ENCODE peak calls at places on chromosomes 5 and 9, in four cellular contexts. R, J, Y and B are unnamed samples. For H3K36me3 and H3K9me3, the result is how much of the 10 kb centered on the place peaks cover.

GRCh38 chr5:56048124-56048523 is 53.4 kb upstream of the IL6ST start:
- DNase-seq in R (no peak), J (no peak), Y (no peak), B (no peak)

GRCh38 chr9:89755835-89756234 is 151.0 kb downstream of the GADD45G start:
- DNase-seq in R (peak), J (no peak), Y (no peak), B (no peak)

GRCh38 chr5:57983426-57983825 is 476.5 kb downstream of the PLK2 start:
- DNase-seq in R (no peak), J (no peak), Y (no peak), B (no peak)

GRCh38 chr9:114308361-114308950 is 14.4 kb upstream of the ORM1 start:
- DNase-seq in R (no peak), J (no peak), Y (no peak), B (no peak)

GRCh38 chr5:169244812-169245211 is 56.1 kb downstream of the SLIT3 start:
- DNase-seq in R (no peak), J (no peak), Y (no peak), B (no peak)

GRCh38 chr5:56649569-56649968 is 165.8 kb upstream of the MAP3K1 start:
- DNase-seq in R (no peak), J (no peak), Y (no peak), B (peak)

GRCh38 chr9:113579270-113580040 is 115.9 kb downstream of the RGS3 start:
- DNase-seq in R (no peak), J (no peak), Y (peak), B (no peak)

GRCh38 chr9:124696101-124696500 is 75.0 kb downstream of the NR6A1 start:
- DNase-seq in R (peak), J (peak), Y (no peak), B (no peak)

GRCh38 chr5:179793470-179794139 is at the start of gene LTC4S:
- DNase-seq in R (peak), J (no peak), Y (no peak), B (no peak)

GRCh38 chr5:168162464-168162863 is 129.0 kb upstream of the WWC1 start:
- DNase-seq in R (no peak), J (peak), Y (no peak), B (no peak)

GRCh38 chr5:113246371-113246870 is 188.4 kb downstream of the TSSK1B start:
- DNase-seq in R (peak), J (no peak), Y (no peak), B (no peak)

GRCh38 chr5:113748403-113748802 is 234.9 kb downstream of the YTHDC2 start:
- DNase-seq in R (no peak), J (no peak), Y (no peak), B (no peak)

GRCh38 chr5:138241688-138242547 is 28.8 kb upstream of the CDC23 start:
- DNase-seq in R (peak), J (peak), Y (no peak), B (no peak)

GRCh38 chr9:92990461-92990860 is 43.1 kb downstream of the FGD3 start:
- DNase-seq in R (no peak), J (no peak), Y (no peak), B (no peak)

GRCh38 chr9:116369706-116370105 is 216.1 kb downstream of the PAPPA start:
- DNase-seq in R (no peak), J (no peak), Y (no peak), B (no peak)

GRCh38 chr5:155906046-155906445 is 420.9 kb upstream of the SGCD start:
- DNase-seq in R (no peak), J (no peak), Y (no peak), B (no peak)

GRCh38 chr5:169142264-169142970 is 158.5 kb downstream of the SLIT3 start:
- DNase-seq in R (peak), J (no peak), Y (no peak), B (no peak)

GRCh38 chr9:132575005-132575609 is 7.3 kb upstream of the BARHL1 start:
- DNase-seq in R (peak), J (peak), Y (peak), B (no peak)

GRCh38 chr9:113738898-113739604 is 137.1 kb upstream of the ZNF618 start:
- DNase-seq in R (no peak), J (peak), Y (no peak), B (no peak)

GRCh38 chr5:17004441-17005086 is 68.5 kb upstream of the MYO10 start:
- DNase-seq in R (peak), J (no peak), Y (no peak), B (no peak)

GRCh38 chr5:157597277-157597676 is 21.7 kb upstream of the ADAM19 start:
- DNase-seq in R (no peak), J (no peak), Y (peak), B (no peak)

GRCh38 chr5:172280937-172281336 is 2.6 kb downstream of the UBTD2 start:
- DNase-seq in R (peak), J (no peak), Y (no peak), B (no peak)

GRCh38 chr5:125180222-125180621 is 433.8 kb upstream of the ZNF608 start:
- DNase-seq in R (no peak), J (no peak), Y (no peak), B (no peak)

GRCh38 chr5:176466245-176466871 is 18.2 kb downstream of the FAF2 start:
- DNase-seq in R (peak), J (no peak), Y (no peak), B (no peak)

GRCh38 chr5:56175465-56175864 is 57.7 kb downstream of the ANKRD55 start:
- DNase-seq in R (peak), J (peak), Y (no peak), B (no peak)

GRCh38 chr5:102845041-102845440 is 89.9 kb downstream of the PAM start:
- DNase-seq in R (no peak), J (no peak), Y (no peak), B (no peak)

GRCh38 chr5:135008556-135008955 is 25.5 kb downstream of the PITX1 start:
- DNase-seq in R (no peak), J (no peak), Y (no peak), B (no peak)

GRCh38 chr5:132449060-132449459 is 41.5 kb downstream of the IRF1 start:
- DNase-seq in R (no peak), J (no peak), Y (no peak), B (no peak)

GRCh38 chr5:150488519-150489357 is 19.2 kb upstream of the NDST1 start:
- DNase-seq in R (peak), J (no peak), Y (no peak), B (no peak)

GRCh38 chr9:86983260-86984255 is 36.3 kb upstream of the GAS1 start:
- DNase-seq in R (peak), J (no peak), Y (no peak), B (no peak)

GRCh38 chr9:134518004-134518606 is 123.5 kb upstream of the COL5A1 start:
- DNase-seq in R (no peak), J (no peak), Y (no peak), B (no peak)

GRCh38 chr9:34458013-34458966 is at the start of the genes DNAI1 and FAM219A:
- DNase-seq in R (peak), J (peak), Y (peak), B (peak)

GRCh38 chr5:122697171-122697570 is 77.7 kb upstream of the SNX2 start:
- DNase-seq in R (no peak), J (no peak), Y (no peak), B (no peak)

GRCh38 chr9:121559183-121559582 is 59.5 kb upstream of the GGTA1 start:
- DNase-seq in R (peak), J (no peak), Y (no peak), B (no peak)

GRCh38 chr9:131776473-131776872 is 36.6 kb upstream of the RAPGEF1 start:
- DNase-seq in R (peak), J (peak), Y (peak), B (no peak)

GRCh38 chr5:36875789-36876388 is 680 bp upstream of the NIPBL start:
- DNase-seq in R (peak), J (peak), Y (peak), B (no peak)

GRCh38 chr5:104297076-104297475 is 734.5 kb upstream of the NUDT12 start:
- DNase-seq in R (peak), J (no peak), Y (no peak), B (no peak)

GRCh38 chr5:81188962-81189361 is 44.2 kb upstream of the CKMT2 start:
- DNase-seq in R (no peak), J (no peak), Y (no peak), B (no peak)

DNA sequence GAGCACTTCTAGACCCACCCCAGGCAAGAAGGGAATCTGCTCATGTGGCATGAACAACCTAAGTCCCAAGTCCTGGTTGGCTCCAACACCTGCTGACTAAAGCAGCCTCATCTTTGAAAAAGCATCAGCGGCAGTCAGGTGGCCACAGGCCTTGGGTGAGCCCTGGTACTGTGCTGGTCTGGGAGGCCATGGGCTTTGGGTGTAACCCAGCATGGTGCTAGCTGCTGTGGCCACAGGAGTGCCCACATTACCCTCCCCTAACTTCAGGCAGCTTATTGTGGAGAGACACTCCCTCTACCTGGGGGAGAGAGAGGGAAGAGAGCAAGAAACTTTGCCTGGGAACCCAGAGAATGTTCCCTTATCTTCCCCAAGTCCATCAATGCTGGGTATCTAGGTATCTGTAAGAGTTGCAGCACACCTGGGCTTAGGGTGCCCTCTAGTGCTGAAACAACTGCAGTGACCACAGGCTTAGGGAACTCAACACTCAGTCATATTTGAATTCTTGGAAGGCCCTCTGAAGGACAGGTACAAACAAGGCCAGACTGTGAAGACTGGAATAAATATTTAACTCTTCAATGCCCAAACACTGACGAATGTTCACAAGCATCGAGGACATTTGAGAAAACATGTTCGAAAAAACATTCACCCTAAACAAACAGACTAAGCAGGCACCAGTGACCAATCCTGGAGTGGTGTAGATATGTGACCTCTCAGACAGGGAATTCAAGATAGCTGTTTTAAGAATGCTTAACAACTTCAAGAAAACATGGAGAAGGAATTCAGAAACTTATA is 69.9 kb upstream of the OR2K2 start:
- DNase-seq in R (no peak), J (peak), Y (peak), B (no peak)
- H3K36me3 ChIP-seq in R (under half), J (under half), Y (under half), B (half or more)

GRCh38 chr5:14908195-14908594 is 36.6 kb upstream of the ANKH start:
- DNase-seq in R (peak), J (no peak), Y (no peak), B (no peak)
- H3K9me3 ChIP-seq in R (under half), J (under half), Y (under half), B (under half)

DNA sequence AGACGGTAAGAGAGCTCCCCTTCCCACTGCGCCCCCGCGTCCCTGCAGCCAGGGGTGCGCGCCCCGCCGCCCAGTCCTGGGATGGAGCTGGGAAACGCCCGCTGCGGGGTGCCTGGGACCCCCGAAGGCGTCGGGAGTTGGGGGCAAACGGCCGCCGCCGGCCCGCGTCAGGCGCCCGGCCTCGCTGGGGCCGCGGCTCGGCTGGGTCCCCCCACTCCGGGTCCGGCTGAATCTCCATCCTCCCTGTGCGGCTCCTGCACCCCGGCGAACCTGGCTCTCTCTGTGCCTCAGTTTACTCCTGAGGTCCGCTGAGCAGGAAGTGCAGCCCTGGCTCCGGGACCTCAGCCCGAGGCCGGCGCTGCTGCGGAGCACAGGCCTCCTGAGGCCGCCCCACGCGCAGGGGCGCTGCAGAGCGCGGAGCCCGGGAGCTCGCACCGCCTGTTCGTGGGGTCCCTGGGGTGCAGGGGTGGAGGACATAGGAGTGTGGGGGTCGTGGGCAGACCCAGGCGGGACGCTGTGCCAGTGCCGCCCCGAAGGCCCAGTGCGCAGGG is 13.9 kb upstream of the TMEM250 start:
- DNase-seq in R (no peak), J (no peak), Y (no peak), B (no peak)
- TF ChIP-seq EZH2 in R (peak), J (no peak), Y (no peak), B (no peak)

GRCh38 chr5:149374303-149374702 is 4.8 kb downstream of the IL17B start:
- DNase-seq in R (no peak), J (no peak), Y (no peak), B (no peak)

GRCh38 chr5:149374801-149375200 is 4.3 kb downstream of the IL17B start:
- DNase-seq in R (no peak), J (no peak), Y (no peak), B (no peak)

GRCh38 chr5:149376711-149377447 is 2.2 kb downstream of the IL17B start:
- DNase-seq in R (no peak), J (no peak), Y (no peak), B (no peak)

GRCh38 chr5:149375434-149375833 is 3.7 kb downstream of the IL17B start:
- DNase-seq in R (no peak), J (no peak), Y (no peak), B (no peak)

DNA sequence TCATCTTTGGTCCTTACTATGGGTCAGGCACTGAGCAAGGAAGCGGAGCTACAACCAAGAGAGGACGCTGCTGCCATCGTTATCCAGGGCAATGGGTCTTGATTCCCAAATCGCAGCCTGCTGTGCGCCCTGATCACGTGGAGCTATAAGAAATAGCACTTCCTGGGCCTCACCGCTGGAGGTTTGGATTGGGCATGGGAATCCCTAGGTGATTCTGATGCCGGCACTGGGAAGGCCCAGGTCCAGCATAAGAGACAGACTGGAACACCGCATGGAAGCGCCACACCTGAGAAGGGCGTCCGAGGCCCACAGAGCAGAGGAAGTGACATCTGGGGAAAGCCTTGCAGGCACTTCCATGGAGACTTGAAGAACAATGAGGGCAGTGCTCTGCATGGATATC is 3.0 kb downstream of the IL17B start:
- DNase-seq in R (no peak), J (no peak), Y (no peak), B (no peak)
- H3K36me3 ChIP-seq in R (under half), J (under half), Y (under half), B (under half)

DNA sequence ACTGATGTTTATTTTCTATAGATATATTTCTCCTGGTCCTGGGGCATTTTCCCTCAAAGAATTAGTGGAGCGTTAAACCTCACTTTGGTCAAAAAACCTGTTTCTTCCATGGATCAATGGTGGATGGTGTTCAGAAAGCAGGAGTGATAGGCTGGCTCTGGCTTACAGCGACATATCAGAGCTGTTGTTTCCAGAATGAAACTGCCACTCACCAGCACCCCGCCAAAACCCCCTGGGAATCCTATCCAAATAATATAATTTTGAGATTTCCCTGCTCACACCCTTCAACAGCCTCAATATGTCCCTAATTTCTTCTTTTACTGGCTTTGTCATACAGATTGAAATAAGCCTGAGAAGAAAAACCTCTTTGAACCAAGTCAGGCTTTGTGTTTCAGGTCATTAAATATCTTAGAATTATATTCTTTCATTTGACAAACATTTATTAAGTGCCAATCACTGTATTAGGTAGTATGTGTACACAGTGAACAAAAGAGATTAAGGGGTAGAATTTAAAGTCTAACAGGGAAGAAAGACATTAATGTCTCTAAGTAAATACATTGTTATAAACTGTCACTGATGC is 144.5 kb upstream of the GPR151 start:
- DNase-seq in R (no peak), J (no peak), Y (no peak), B (no peak)
- H3K9me3 ChIP-seq in R (under half), J (under half), Y (under half), B (under half)

DNA sequence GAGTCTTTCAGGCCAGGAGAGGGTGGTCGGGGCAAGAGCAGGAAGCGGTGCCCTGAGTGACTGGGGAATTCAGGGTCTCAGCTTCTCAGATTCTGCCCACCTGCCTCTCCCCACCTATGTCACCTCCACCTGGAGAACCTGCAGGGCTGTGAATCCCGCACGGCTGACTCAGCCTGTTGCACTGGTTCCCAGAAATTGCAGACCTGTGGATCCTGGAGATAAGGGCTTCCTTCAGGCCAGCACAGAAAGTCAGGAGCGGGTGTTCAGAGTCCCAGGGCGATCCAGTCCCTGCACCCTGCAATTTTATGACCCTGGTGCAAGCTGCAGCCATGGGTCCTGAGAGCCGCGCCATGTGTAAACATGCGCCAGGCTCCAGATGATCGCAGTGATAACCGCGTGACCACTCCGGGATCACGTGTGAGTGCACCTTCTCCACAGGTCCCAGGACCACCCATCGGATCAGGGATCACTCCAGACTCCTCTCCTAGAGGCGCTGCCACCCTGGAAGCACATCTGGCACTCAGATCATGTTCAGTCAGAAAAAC is 17.8 kb downstream of the IRX4 start:
- DNase-seq in R (no peak), J (no peak), Y (no peak), B (no peak)
- TF ChIP-seq EZH2 in R (no peak), J (no peak), Y (no peak), B (no peak)

GRCh38 chr9:90894956-90895687 is 93.5 kb downstream of the SYK start:
- DNase-seq in R (no peak), J (peak), Y (no peak), B (no peak)
- H3K36me3 ChIP-seq in R (under half), J (under half), Y (under half), B (under half)

GRCh38 chr5:141431286-141431685 is 979 bp downstream of the PCDHGA12 start:
- DNase-seq in R (peak), J (no peak), Y (no peak), B (no peak)
- H3K9me3 ChIP-seq in R (under half), J (under half), Y (under half), B (under half)

DNA sequence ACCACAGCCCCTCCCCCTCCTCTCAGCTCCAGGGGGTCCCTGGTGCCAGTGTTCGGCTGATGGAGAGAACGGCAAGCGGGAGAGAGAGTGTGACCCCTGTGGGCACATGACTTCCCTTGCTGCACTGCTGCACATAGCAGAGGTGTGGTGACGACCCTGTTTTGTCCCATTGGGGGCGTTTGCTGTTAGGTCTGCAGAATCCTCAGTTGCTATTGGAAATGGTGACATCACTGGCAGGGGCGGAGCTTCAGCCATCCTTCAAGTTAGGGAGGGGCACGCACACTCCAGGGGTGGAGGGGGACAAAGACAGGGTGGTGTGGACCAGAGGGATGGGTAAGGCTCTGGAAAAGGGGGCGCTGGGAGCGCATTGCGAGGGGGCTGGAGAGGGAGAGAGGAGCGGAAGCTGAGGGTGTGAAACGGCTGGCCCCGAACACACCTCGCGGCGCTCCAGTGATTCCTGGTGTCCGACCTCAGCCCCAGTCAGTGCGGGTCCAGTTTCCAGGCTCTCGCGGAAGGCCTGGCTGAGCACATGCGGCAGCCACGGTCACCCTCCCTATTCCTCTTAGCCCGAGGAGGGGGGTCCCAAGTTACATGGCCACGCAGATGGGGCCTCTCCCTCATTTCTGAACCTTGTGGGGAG is 776 bp upstream of the GRIN1 start:
- DNase-seq in R (no peak), J (peak), Y (no peak), B (no peak)
- TF ChIP-seq EZH2 in R (peak), J (no peak), Y (no peak), B (no peak)